ENCODE peak calls at places on chromosomes 7 and 10, in four cellular contexts. B is fibroblast of villous mesenchyme, D is brain microvascular endothelial cell, C is IMR-90. P is an unnamed sample.
A peak's percentile ranks its signal among the peaks of the same experiment; 100 is the strongest.

GRCh38 chr7:117085769-117086463 is 132.6 kb downstream of the ST7 start:
- DNase-seq in B (no peak), D (no peak), C (peak; percentile 54), P (peak; percentile 54)

GRCh38 chr10:73920084-73920483 is 9.2 kb downstream of the PLAU start:
- DNase-seq in B (peak; percentile 76), D (no peak), C (no peak), P (peak; percentile 60)

GRCh38 chr7:12583922-12584321 is 13.4 kb downstream of the SCIN start:
- DNase-seq in B (no peak), D (no peak), C (no peak), P (no peak)

GRCh38 chr7:80127412-80128150 is 7.0 kb upstream of the GNAI1 start:
- DNase-seq in B (no peak), D (no peak), C (no peak), P (no peak)

GRCh38 chr7:148042935-148043334 is 547.6 kb upstream of the C7orf33 start:
- DNase-seq in B (no peak), D (no peak), C (no peak), P (no peak)

GRCh38 chr10:97025613-97026242 is 160.0 kb downstream of the SLIT1 start:
- DNase-seq in B (peak; percentile 72), D (peak; percentile 29), C (peak; percentile 40), P (peak; percentile 19)

GRCh38 chr10:124057580-124057979 is 35.8 kb downstream of the CHST15 start:
- DNase-seq in B (no peak), D (no peak), C (no peak), P (no peak)

GRCh38 chr7:150351587-150352194 is 10.3 kb upstream of the RARRES2 start:
- DNase-seq in B (peak; percentile 41), D (no peak), C (peak; percentile 25), P (no peak)

GRCh38 chr10:128065881-128066534 is 60.2 kb downstream of the MKI67 start:
- DNase-seq in B (no peak), D (no peak), C (no peak), P (no peak)

GRCh38 chr10:128062837-128063563 is 63.2 kb downstream of the MKI67 start:
- DNase-seq in B (peak; percentile 13), D (no peak), C (no peak), P (no peak)

GRCh38 chr10:128062331-128062730 is 63.9 kb downstream of the MKI67 start:
- DNase-seq in B (peak; percentile 17), D (no peak), C (no peak), P (no peak)

GRCh38 chr10:128064615-128065580 is 61.3 kb downstream of the MKI67 start:
- DNase-seq in B (peak; percentile 95), D (peak; percentile 57), C (peak; percentile 49), P (peak; percentile 46)

DNA sequence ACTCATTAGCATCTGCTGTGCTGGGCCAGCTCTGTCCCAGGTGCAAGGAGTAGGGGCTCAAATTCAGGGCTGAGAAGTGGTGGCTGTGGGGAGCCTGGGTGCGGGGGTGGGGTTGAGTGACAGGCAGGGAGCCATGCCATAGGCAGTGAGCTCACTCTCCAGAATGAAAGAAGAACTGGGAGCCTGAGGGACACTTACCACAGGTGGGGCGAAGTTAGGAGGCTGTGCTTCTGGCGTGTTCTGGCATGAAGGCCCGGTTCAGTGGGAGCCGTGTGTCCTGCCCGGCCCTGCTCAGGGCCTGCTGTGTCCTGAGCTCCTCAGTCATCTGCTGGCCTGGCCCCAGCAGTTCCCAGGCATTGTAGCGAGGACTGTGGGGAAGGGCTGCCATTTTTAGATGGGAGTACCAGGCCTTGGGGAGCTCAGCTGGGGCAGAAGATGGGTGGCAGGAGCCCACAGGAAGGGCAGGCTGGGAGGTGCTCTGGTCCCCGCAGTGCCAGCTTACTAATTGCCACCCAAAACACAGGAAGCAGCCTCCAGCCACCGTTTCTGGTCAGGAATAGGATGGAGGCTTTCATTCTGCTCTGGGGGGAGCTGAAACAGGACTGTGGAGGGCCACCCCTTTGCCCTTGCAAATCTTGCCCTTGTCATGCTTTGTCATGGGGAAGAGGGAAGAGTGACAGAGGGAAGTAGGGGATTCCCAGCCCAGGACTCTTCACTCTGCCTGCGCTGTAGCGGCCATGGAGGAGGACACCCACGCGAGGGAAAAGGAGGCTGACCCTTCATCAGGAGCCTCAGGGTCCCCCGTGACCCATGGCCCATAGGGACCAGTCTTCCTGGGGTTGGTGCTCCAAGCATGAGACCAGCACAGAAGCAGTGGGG is 62.2 kb downstream of the MKI67 start:
- DNase-seq in B (no peak), D (no peak), C (no peak), P (no peak)
- H3K4me3 ChIP-seq in B (no peak overlapping the region), D (no peak overlapping the region), C (no peak overlapping the region), P (no peak overlapping the region)

GRCh38 chr7:55133630-55134392 is 115.0 kb downstream of the EGFR start:
- DNase-seq in B (peak; percentile 98), D (peak; percentile 99), C (peak; percentile 99), P (peak; percentile 97)
- TF ChIP-seq CTCF in B (peak; percentile 7), D (peak; percentile 31), C (peak; percentile 27), P (peak; percentile 14)

DNA sequence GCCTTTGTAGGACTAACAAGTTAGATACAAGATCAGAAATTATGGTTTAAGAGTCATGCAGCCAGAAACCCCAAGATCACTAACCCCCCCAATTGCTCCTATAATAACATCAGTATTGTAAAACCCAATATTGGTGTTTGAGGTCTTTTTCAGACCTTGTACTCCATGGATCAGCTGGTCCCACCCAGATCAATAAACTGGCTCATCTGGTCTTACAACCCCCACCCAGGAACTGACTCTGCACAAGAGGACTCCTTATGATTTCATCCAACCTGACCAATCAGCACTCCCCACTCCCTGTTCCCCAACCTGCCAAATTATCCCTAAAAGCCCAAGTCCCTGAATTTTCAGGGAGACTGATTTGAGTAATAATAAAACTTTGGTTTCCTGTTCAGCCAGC is 6.4 kb upstream of the GSAP start:
- DNase-seq in B (no peak), D (no peak), C (no peak), P (no peak)
- H3K4me3 ChIP-seq in B (no peak overlapping the region), D (no peak overlapping the region), C (no peak overlapping the region), P (no peak overlapping the region)

GRCh38 chr7:122887848-122888247 is 1.6 kb upstream of the CADPS2 start:
- DNase-seq in B (no peak), D (no peak), C (no peak), P (no peak)

GRCh38 chr7:122885583-122886356 is 490 bp downstream of the CADPS2 start:
- DNase-seq in B (peak; percentile 34), D (peak; percentile 51), C (no peak), P (peak; percentile 16)

GRCh38 chr7:122886357-122887081 is at the start of gene CADPS2:
- DNase-seq in B (peak; percentile 86), D (peak; percentile 89), C (peak; percentile 36), P (peak; percentile 49)

GRCh38 chr7:122889116-122889515 is 2.9 kb upstream of the CADPS2 start:
- DNase-seq in B (no peak), D (no peak), C (no peak), P (no peak)

DNA sequence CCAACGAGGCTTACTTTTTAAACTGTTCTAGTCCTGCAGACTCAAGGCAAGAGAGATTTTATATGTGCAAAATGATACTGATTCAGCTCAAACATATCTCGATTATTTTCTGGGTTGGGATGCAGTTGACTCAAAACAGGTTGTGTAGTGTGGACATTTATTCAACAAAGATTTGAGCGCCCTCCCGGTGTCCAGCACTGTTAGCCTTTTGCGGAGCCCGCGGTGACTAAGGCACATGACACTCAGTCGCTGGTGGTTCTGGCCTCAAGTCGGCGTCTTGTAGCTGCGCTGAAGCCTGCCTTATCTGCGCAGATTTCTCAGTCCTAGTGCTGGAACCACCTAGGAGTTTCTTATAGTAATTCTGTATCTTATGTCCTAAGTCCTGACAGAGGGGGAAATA is 938 bp upstream of the CADPS2 start:
- DNase-seq in B (peak; percentile 67), D (peak; percentile 82), C (peak; percentile 16), P (peak; percentile 35)
- TF ChIP-seq CTCF in B (peak; percentile 21), D (peak; percentile 59), C (no peak), P (peak; percentile 8)

GRCh38 chr7:76252020-76252419 is 50.3 kb downstream of the SRRM3 start:
- DNase-seq in B (no peak), D (no peak), C (no peak), P (no peak)

GRCh38 chr7:76244781-76245391 is 43.2 kb downstream of the SRRM3 start:
- DNase-seq in B (no peak), D (no peak), C (no peak), P (no peak)

GRCh38 chr7:76246804-76247389 is 45.2 kb downstream of the SRRM3 start:
- DNase-seq in B (no peak), D (no peak), C (no peak), P (no peak)

DNA sequence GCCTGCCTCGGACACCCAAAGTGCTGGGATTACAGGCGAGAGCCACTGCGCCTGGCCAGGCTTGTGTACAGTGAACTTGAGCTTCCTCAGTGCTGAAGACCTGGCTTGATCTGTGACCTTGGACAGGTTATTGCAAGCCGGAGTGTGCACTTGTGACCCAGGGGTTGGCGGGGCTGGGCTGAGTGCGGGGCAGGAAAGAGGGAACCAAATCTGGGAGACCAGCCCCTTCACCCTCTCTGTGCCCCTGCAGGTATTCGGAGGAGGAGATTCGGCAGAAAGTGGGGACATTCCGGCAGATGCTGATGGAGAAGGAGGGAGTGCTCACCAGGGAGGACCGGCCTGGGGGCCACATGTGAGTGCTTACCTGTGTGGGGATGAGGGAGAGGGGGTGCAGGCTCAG is 46.2 kb downstream of the SRRM3 start:
- DNase-seq in B (no peak), D (no peak), C (no peak), P (no peak)
- H3K4me3 ChIP-seq in B (no peak overlapping the region), D (no peak overlapping the region), C (no peak overlapping the region), P (no peak overlapping the region)

DNA sequence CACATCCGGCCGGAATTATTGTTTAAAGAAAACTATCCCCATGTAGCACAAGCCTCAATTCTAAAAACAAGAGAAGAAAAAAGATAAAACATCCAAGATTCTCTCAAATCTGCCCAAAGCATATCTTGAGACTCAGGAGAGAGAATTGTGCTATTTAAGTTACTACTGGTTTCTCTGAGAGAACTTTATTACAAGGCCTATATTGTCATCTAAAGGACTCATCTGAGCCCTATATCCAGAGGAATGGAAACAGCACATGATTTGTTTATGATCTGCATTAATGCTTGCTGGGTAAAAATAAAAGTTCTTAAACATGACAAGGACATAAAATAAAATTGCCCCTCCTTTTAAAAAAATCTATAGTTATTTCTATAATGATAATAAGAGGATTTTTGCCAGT is 25.0 kb downstream of the LRRN3 start:
- DNase-seq in B (no peak), D (no peak), C (no peak), P (no peak)
- TF ChIP-seq CTCF in B (no peak), D (no peak), C (no peak), P (no peak)

DNA sequence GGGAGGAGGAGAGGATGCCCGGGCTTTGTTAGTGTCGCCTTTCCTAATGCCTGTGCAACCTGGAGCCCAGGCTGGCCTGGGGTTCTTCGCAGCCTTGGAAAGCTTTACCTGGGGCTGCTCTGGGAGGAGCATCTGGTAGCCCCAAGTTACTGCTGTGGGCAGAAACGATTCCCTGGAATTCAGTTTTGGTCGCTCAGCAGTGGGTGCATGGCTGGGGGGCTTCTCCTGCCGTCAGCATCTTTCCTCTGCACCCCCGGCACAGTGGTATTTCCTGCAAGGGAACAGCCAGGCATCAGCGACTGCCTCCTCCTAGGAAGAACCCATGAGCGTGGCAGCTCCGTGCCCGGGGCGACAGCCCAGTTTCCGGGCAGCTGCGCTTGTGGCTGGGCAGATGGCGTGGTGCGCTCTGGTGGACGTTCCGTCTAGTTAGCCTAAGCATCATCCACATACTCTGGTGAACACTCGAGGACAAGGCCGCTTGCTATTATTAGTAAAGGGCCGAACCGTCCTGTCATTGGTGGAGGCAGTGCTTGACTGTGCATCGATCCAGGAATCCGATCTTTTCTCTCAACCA is 107.0 kb upstream of the BTBD16 start:
- DNase-seq in B (no peak), D (no peak), C (no peak), P (peak; percentile 72)
- H3K4me3 ChIP-seq in B (peak overlapping the region; percentile 61), D (peak overlapping the region; percentile 60), C (peak overlapping the region; percentile 47), P (peak overlapping the region; percentile 50)

P was measured in foreskin fibroblast.